ENCODE peak calls at places on chromosome 13, in nine cellular contexts. V, L, X, Q, G, K, F, P and Y are unnamed samples.

GRCh38 chr13:40503966-40504591 is 162.4 kb downstream of the FOXO1 start:
- DNase-seq in V (peak), L (no peak), X (no peak), Q (no peak), G (no peak), K (no peak), F (no peak), P (no peak), Y (no peak)

GRCh38 chr13:46893820-46894533 is 2.9 kb downstream of the HTR2A start:
- DNase-seq in V (peak), L (peak), X (peak), Q (peak), G (peak), K (peak), F (peak), P (peak), Y (peak)

GRCh38 chr13:30681489-30682242 is 53.7 kb upstream of the ALOX5AP start:
- DNase-seq in V (peak), L (no peak), X (no peak), Q (no peak), G (no peak), K (no peak), F (no peak), P (no peak), Y (no peak)

GRCh38 chr13:94706101-94706853 is 6.1 kb downstream of the SOX21 start:
- DNase-seq in V (no peak), L (no peak), X (no peak), Q (no peak), G (no peak), K (no peak), F (no peak), P (no peak), Y (no peak)

GRCh38 chr13:110430391-110431338 is 123.6 kb downstream of the COL4A2 start:
- DNase-seq in V (no peak), L (no peak), X (no peak), Q (no peak), G (no peak), K (no peak), F (no peak), P (no peak), Y (no peak)

GRCh38 chr13:90547272-90547790 is 800.2 kb upstream of the MIR17HG start:
- DNase-seq in V (no peak), L (no peak), X (no peak), Q (no peak), G (no peak), K (peak), F (no peak), P (no peak), Y (no peak)

GRCh38 chr13:24693862-24694471 is 13.8 kb downstream of the ATP12A start:
- DNase-seq in V (peak), L (no peak), X (no peak), Q (peak), G (no peak), K (peak), F (peak), P (no peak), Y (peak)

GRCh38 chr13:43838909-43839308 is 40.6 kb downstream of the CCDC122 start:
- DNase-seq in V (peak), L (no peak), X (no peak), Q (no peak), G (no peak), K (no peak), F (no peak), P (no peak), Y (no peak)

GRCh38 chr13:75481176-75482069 is 546 bp downstream of the TBC1D4 start:
- DNase-seq in V (peak), L (no peak), X (no peak), Q (peak), G (peak), K (peak), F (peak), P (no peak), Y (peak)

GRCh38 chr13:103833453-103833852 is 767.2 kb upstream of the SLC10A2 start:
- DNase-seq in V (no peak), L (no peak), X (no peak), Q (no peak), G (no peak), K (no peak), F (no peak), P (no peak), Y (no peak)

GRCh38 chr13:76968041-76968440 is 19.7 kb downstream of the ACOD1 start:
- DNase-seq in V (no peak), L (no peak), X (no peak), Q (no peak), G (no peak), K (peak), F (no peak), P (no peak), Y (no peak)